ENCODE peak calls at places on chromosomes 11 and 22, in five cellular contexts. One of them, this sample, is unnamed.

GRCh38 chr11:116984186-116984585 is 114.0 kb downstream of the SIK3 start:
- DNase-seq in RWPE1: no peak
- DNase-seq in caudate nucleus: no peak
- DNase-seq in HCEC 1CT: peak; percentile 73
- DNase-seq in cardiac muscle cell: peak; percentile 53
- DNase-seq in this sample: no peak

GRCh38 chr11:74048993-74049392 is 40.1 kb upstream of the UCP3 start:
- DNase-seq in RWPE1: no peak
- DNase-seq in caudate nucleus: no peak
- DNase-seq in HCEC 1CT: peak; percentile 54
- DNase-seq in cardiac muscle cell: no peak
- DNase-seq in this sample: no peak

GRCh38 chr11:111575748-111576147 is 26.5 kb upstream of the SIK2 start:
- DNase-seq in RWPE1: no peak
- DNase-seq in caudate nucleus: no peak
- DNase-seq in HCEC 1CT: no peak
- DNase-seq in cardiac muscle cell: no peak
- DNase-seq in this sample: no peak

GRCh38 chr22:47152938-47153337 is 390.5 kb downstream of the TBC1D22A start:
- DNase-seq in RWPE1: no peak
- DNase-seq in caudate nucleus: no peak
- DNase-seq in HCEC 1CT: no peak
- DNase-seq in cardiac muscle cell: peak; percentile 22
- DNase-seq in this sample: no peak

GRCh38 chr22:34620832-34621231 is 445.1 kb upstream of the ISX start:
- DNase-seq in RWPE1: no peak
- DNase-seq in caudate nucleus: no peak
- DNase-seq in HCEC 1CT: no peak
- DNase-seq in cardiac muscle cell: no peak
- DNase-seq in this sample: no peak

GRCh38 chr11:113178671-113179070 is 135.7 kb upstream of the TTC12 start:
- DNase-seq in RWPE1: no peak
- DNase-seq in caudate nucleus: no peak
- DNase-seq in HCEC 1CT: no peak
- DNase-seq in cardiac muscle cell: no peak
- DNase-seq in this sample: no peak

GRCh38 chr22:19912236-19912999 is 29.2 kb upstream of the COMT start:
- DNase-seq in RWPE1: no peak
- DNase-seq in caudate nucleus: no peak
- DNase-seq in HCEC 1CT: no peak
- DNase-seq in cardiac muscle cell: no peak
- DNase-seq in this sample: no peak

GRCh38 chr11:34111722-34112270 is 6.4 kb downstream of the NAT10 start:
- DNase-seq in RWPE1: no peak
- DNase-seq in caudate nucleus: no peak
- DNase-seq in HCEC 1CT: no peak
- DNase-seq in cardiac muscle cell: no peak
- DNase-seq in this sample: no peak

GRCh38 chr11:66219846-66220565 is 48.4 kb upstream of the RAB1B start:
- DNase-seq in RWPE1: no peak
- DNase-seq in caudate nucleus: no peak
- DNase-seq in HCEC 1CT: no peak
- DNase-seq in cardiac muscle cell: no peak
- DNase-seq in this sample: no peak

GRCh38 chr22:35552186-35552842 is 11.7 kb downstream of the RASD2 start:
- DNase-seq in RWPE1: peak; percentile 65
- DNase-seq in caudate nucleus: no peak
- DNase-seq in HCEC 1CT: no peak
- DNase-seq in cardiac muscle cell: peak; percentile 43
- DNase-seq in this sample: peak; percentile 42

GRCh38 chr22:41070665-41071331 is 21.6 kb upstream of the EP300 start:
- DNase-seq in RWPE1: no peak
- DNase-seq in caudate nucleus: no peak
- DNase-seq in HCEC 1CT: no peak
- DNase-seq in cardiac muscle cell: no peak
- DNase-seq in this sample: no peak

GRCh38 chr11:124075841-124076571 is 34.9 kb upstream of the OR10G7 start:
- DNase-seq in RWPE1: no peak
- DNase-seq in caudate nucleus: no peak
- DNase-seq in HCEC 1CT: no peak
- DNase-seq in cardiac muscle cell: peak; percentile 10
- DNase-seq in this sample: peak; percentile 59

GRCh38 chr22:49203091-49203862 is 624.4 kb downstream of the BRD1 start:
- DNase-seq in RWPE1: no peak
- DNase-seq in caudate nucleus: no peak
- DNase-seq in HCEC 1CT: no peak
- DNase-seq in cardiac muscle cell: no peak
- DNase-seq in this sample: no peak

GRCh38 chr22:36287881-36288515 is 35.1 kb downstream of the APOL1 start:
- DNase-seq in RWPE1: no peak
- DNase-seq in caudate nucleus: no peak
- DNase-seq in HCEC 1CT: no peak
- DNase-seq in cardiac muscle cell: no peak
- DNase-seq in this sample: no peak

GRCh38 chr11:129278586-129279319 is 86.6 kb upstream of the ARHGAP32 start:
- DNase-seq in RWPE1: peak; percentile 18
- DNase-seq in caudate nucleus: no peak
- DNase-seq in HCEC 1CT: peak; percentile 27
- DNase-seq in cardiac muscle cell: peak; percentile 27
- DNase-seq in this sample: no peak

GRCh38 chr22:48567213-48567975 is 1260.3 kb downstream of the BRD1 start:
- DNase-seq in RWPE1: no peak
- DNase-seq in caudate nucleus: no peak
- DNase-seq in HCEC 1CT: no peak
- DNase-seq in cardiac muscle cell: no peak
- DNase-seq in this sample: no peak

GRCh38 chr11:2120359-2121100 is 18.7 kb downstream of the IGF2 start:
- DNase-seq in RWPE1: no peak
- DNase-seq in caudate nucleus: no peak
- DNase-seq in HCEC 1CT: no peak
- DNase-seq in cardiac muscle cell: no peak
- DNase-seq in this sample: no peak

GRCh38 chr11:68048681-68049508 is 10.1 kb downstream of the TCIRG1 start:
- DNase-seq in RWPE1: no peak
- DNase-seq in caudate nucleus: no peak
- DNase-seq in HCEC 1CT: no peak
- DNase-seq in cardiac muscle cell: no peak
- DNase-seq in this sample: no peak

GRCh38 chr22:35601743-35602633 is 15.1 kb downstream of the MB start:
- DNase-seq in RWPE1: peak; percentile 53
- DNase-seq in caudate nucleus: no peak
- DNase-seq in HCEC 1CT: peak; percentile 53
- DNase-seq in cardiac muscle cell: peak; percentile 80
- DNase-seq in this sample: no peak

GRCh38 chr22:43442386-43443060 is 30.7 kb downstream of the MPPED1 start:
- DNase-seq in RWPE1: no peak
- DNase-seq in caudate nucleus: no peak
- DNase-seq in HCEC 1CT: no peak
- DNase-seq in cardiac muscle cell: no peak
- DNase-seq in this sample: no peak

GRCh38 chr11:17697175-17697949 is 22.0 kb upstream of the MYOD1 start:
- DNase-seq in RWPE1: no peak
- DNase-seq in caudate nucleus: no peak
- DNase-seq in HCEC 1CT: no peak
- DNase-seq in cardiac muscle cell: no peak
- DNase-seq in this sample: no peak

GRCh38 chr22:33986954-33987353 is 66.7 kb upstream of the LARGE1 start:
- DNase-seq in RWPE1: no peak
- DNase-seq in caudate nucleus: no peak
- DNase-seq in HCEC 1CT: no peak
- DNase-seq in cardiac muscle cell: no peak
- DNase-seq in this sample: no peak

GRCh38 chr11:70644343-70645060 is 246.2 kb downstream of the CTTN start:
- DNase-seq in RWPE1: no peak
- DNase-seq in caudate nucleus: no peak
- DNase-seq in HCEC 1CT: no peak
- DNase-seq in cardiac muscle cell: no peak
- DNase-seq in this sample: no peak

GRCh38 chr11:75261902-75262361 is 21.4 kb downstream of the TPBGL start:
- DNase-seq in RWPE1: no peak
- DNase-seq in caudate nucleus: no peak
- DNase-seq in HCEC 1CT: no peak
- DNase-seq in cardiac muscle cell: no peak
- DNase-seq in this sample: no peak

GRCh38 chr11:79902493-79902892 is 461.7 kb upstream of the TENM4 start:
- DNase-seq in RWPE1: no peak
- DNase-seq in caudate nucleus: no peak
- DNase-seq in HCEC 1CT: peak; percentile 62
- DNase-seq in cardiac muscle cell: no peak
- DNase-seq in this sample: no peak

GRCh38 chr22:37741312-37741795 is 44.5 kb downstream of the TRIOBP start:
- DNase-seq in RWPE1: peak; percentile 60
- DNase-seq in caudate nucleus: no peak
- DNase-seq in HCEC 1CT: peak; percentile 95
- DNase-seq in cardiac muscle cell: peak; percentile 99
- DNase-seq in this sample: no peak

GRCh38 chr11:86101493-86101892 is 32.6 kb upstream of the PICALM start:
- DNase-seq in RWPE1: peak; percentile 42
- DNase-seq in caudate nucleus: no peak
- DNase-seq in HCEC 1CT: peak; percentile 20
- DNase-seq in cardiac muscle cell: no peak
- DNase-seq in this sample: no peak

GRCh38 chr11:108906826-108907225 is 242.0 kb downstream of the DDX10 start:
- DNase-seq in RWPE1: no peak
- DNase-seq in caudate nucleus: no peak
- DNase-seq in HCEC 1CT: peak; percentile 58
- DNase-seq in cardiac muscle cell: no peak
- DNase-seq in this sample: no peak

This sample was measured in GM06990.